ENCODE peak calls at places on chromosomes 16 and 17, in six cellular contexts. One of them, this sample, is unnamed.

GRCh38 chr17:34740516-34740915 is 161.1 kb downstream of the TMEM132E start:
- DNase-seq in tibial artery: peak; percentile 15
- DNase-seq in keratinocyte: no peak
- DNase-seq in spleen: no peak
- DNase-seq in tibial nerve: no peak
- DNase-seq in endodermal cell: peak; percentile 17
- DNase-seq in this sample: no peak

GRCh38 chr16:20916289-20916688 is 15.7 kb downstream of the LYRM1 start:
- DNase-seq in tibial artery: no peak
- DNase-seq in keratinocyte: no peak
- DNase-seq in spleen: no peak
- DNase-seq in tibial nerve: no peak
- DNase-seq in endodermal cell: no peak
- DNase-seq in this sample: no peak

GRCh38 chr16:16067127-16067526 is 117.7 kb downstream of the ABCC1 start:
- DNase-seq in tibial artery: peak; percentile 59
- DNase-seq in keratinocyte: no peak
- DNase-seq in spleen: no peak
- DNase-seq in tibial nerve: no peak
- DNase-seq in endodermal cell: no peak
- DNase-seq in this sample: no peak

GRCh38 chr16:31127182-31127581 is 8.3 kb downstream of the PRSS8 start:
- DNase-seq in tibial artery: no peak
- DNase-seq in keratinocyte: no peak
- DNase-seq in spleen: no peak
- DNase-seq in tibial nerve: no peak
- DNase-seq in endodermal cell: no peak
- DNase-seq in this sample: no peak

GRCh38 chr16:9003322-9003721 is 39.6 kb upstream of the USP7 start:
- DNase-seq in tibial artery: no peak
- DNase-seq in keratinocyte: no peak
- DNase-seq in spleen: no peak
- DNase-seq in tibial nerve: no peak
- DNase-seq in endodermal cell: no peak
- DNase-seq in this sample: no peak

GRCh38 chr16:29974291-29975133 is 844 bp downstream of the TAOK2 start:
- DNase-seq in tibial artery: peak; percentile 24
- DNase-seq in keratinocyte: no peak
- DNase-seq in spleen: peak; percentile 86
- DNase-seq in tibial nerve: no peak
- DNase-seq in endodermal cell: peak; percentile 64
- DNase-seq in this sample: no peak

GRCh38 chr17:13346996-13347762 is 254.6 kb downstream of the HS3ST3A1 start:
- DNase-seq in tibial artery: no peak
- DNase-seq in keratinocyte: peak; percentile 93
- DNase-seq in spleen: no peak
- DNase-seq in tibial nerve: no peak
- DNase-seq in endodermal cell: no peak
- DNase-seq in this sample: no peak

GRCh38 chr16:70484867-70485266 is 30.5 kb downstream of the FCSK start:
- DNase-seq in tibial artery: no peak
- DNase-seq in keratinocyte: no peak
- DNase-seq in spleen: no peak
- DNase-seq in tibial nerve: no peak
- DNase-seq in endodermal cell: no peak
- DNase-seq in this sample: no peak

GRCh38 chr16:80407265-80407987 is 133.4 kb upstream of the DYNLRB2 start:
- DNase-seq in tibial artery: no peak
- DNase-seq in keratinocyte: no peak
- DNase-seq in spleen: no peak
- DNase-seq in tibial nerve: no peak
- DNase-seq in endodermal cell: no peak
- DNase-seq in this sample: no peak

GRCh38 chr16:11361751-11362742 is 16.8 kb downstream of the RMI2 start:
- DNase-seq in tibial artery: no peak
- DNase-seq in keratinocyte: no peak
- DNase-seq in spleen: peak; percentile 75
- DNase-seq in tibial nerve: no peak
- DNase-seq in endodermal cell: no peak
- DNase-seq in this sample: peak; percentile 8

GRCh38 chr17:35448214-35448898 is at the start of gene SLFN13:
- DNase-seq in tibial artery: peak; percentile 53
- DNase-seq in keratinocyte: peak; percentile 17
- DNase-seq in spleen: peak; percentile 96
- DNase-seq in tibial nerve: peak; percentile 31
- DNase-seq in endodermal cell: peak; percentile 95
- DNase-seq in this sample: peak; percentile 76

GRCh38 chr17:65530158-65530984 is 31.1 kb downstream of the AXIN2 start:
- DNase-seq in tibial artery: no peak
- DNase-seq in keratinocyte: no peak
- DNase-seq in spleen: peak; percentile 68
- DNase-seq in tibial nerve: no peak
- DNase-seq in endodermal cell: peak; percentile 56
- DNase-seq in this sample: no peak

GRCh38 chr16:89051521-89052166 is 42.0 kb upstream of the ACSF3 start:
- DNase-seq in tibial artery: no peak
- DNase-seq in keratinocyte: no peak
- DNase-seq in spleen: peak; percentile 60
- DNase-seq in tibial nerve: no peak
- DNase-seq in endodermal cell: no peak
- DNase-seq in this sample: no peak

GRCh38 chr16:66416981-66417700 is 10.0 kb upstream of the BEAN1 start:
- DNase-seq in tibial artery: no peak
- DNase-seq in keratinocyte: peak; percentile 62
- DNase-seq in spleen: no peak
- DNase-seq in tibial nerve: no peak
- DNase-seq in endodermal cell: no peak
- DNase-seq in this sample: no peak

GRCh38 chr16:51053805-51054204 is 97.3 kb downstream of the SALL1 start:
- DNase-seq in tibial artery: no peak
- DNase-seq in keratinocyte: no peak
- DNase-seq in spleen: no peak
- DNase-seq in tibial nerve: no peak
- DNase-seq in endodermal cell: no peak
- DNase-seq in this sample: no peak

GRCh38 chr17:72644481-72644880 is 448.0 kb downstream of the SLC39A11 start:
- DNase-seq in tibial artery: no peak
- DNase-seq in keratinocyte: no peak
- DNase-seq in spleen: no peak
- DNase-seq in tibial nerve: no peak
- DNase-seq in endodermal cell: no peak
- DNase-seq in this sample: no peak

GRCh38 chr17:72639711-72640110 is 452.8 kb downstream of the SLC39A11 start:
- DNase-seq in tibial artery: no peak
- DNase-seq in keratinocyte: no peak
- DNase-seq in spleen: no peak
- DNase-seq in tibial nerve: no peak
- DNase-seq in endodermal cell: no peak
- DNase-seq in this sample: no peak

GRCh38 chr17:72642720-72643119 is 449.8 kb downstream of the SLC39A11 start:
- DNase-seq in tibial artery: no peak
- DNase-seq in keratinocyte: no peak
- DNase-seq in spleen: no peak
- DNase-seq in tibial nerve: no peak
- DNase-seq in endodermal cell: no peak
- DNase-seq in this sample: no peak

GRCh38 chr17:72643575-72644216 is 448.8 kb downstream of the SLC39A11 start:
- DNase-seq in tibial artery: no peak
- DNase-seq in keratinocyte: no peak
- DNase-seq in spleen: no peak
- DNase-seq in tibial nerve: no peak
- DNase-seq in endodermal cell: no peak
- DNase-seq in this sample: no peak

DNA sequence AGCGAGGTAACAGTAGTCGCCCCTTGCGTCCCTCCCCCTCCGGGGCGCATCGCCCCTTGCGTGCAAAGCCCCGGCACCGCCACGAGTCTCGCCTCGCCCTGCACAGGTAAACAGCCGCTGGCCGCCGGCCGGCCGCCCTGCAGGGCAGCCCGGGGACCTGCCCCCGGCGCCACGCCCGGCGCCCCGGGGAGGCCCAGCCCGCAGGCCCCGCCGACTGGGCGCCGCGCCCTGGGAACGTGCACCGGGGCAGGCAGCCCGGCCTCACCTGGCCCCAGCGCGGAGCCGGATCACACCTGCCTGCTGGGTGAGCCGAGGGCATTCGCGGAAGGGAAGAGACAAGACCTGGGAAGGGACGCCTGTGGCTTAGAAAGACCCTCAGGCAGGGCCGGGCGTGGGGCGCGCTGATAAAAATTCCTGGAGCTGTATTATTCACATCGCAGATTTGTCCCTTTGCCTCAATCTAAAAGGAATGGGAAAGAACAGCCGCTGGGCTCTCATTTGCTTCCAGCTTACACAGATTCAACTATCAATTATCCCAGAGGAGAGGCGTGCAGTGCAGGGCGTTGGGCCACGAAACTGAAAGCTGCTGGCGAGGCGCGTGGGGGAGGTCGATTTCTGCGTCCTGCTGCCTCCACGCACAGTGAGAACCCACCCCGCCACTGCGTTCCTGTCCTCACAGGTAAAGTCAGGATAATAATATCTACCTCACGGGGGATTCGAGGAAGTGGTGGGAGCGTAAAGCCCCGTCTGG is 451.9 kb downstream of the SLC39A11 start:
- DNase-seq in tibial artery: no peak
- DNase-seq in keratinocyte: no peak
- DNase-seq in spleen: no peak
- DNase-seq in tibial nerve: no peak
- DNase-seq in endodermal cell: no peak
- DNase-seq in this sample: no peak
- H3K4me1 ChIP-seq in tibial artery: no peaks in the 10 kb centered on the region
- H3K4me1 ChIP-seq in keratinocyte: peaks cover 12% of the 10 kb centered on the region
- H3K4me1 ChIP-seq in spleen: no peaks in the 10 kb centered on the region
- H3K4me1 ChIP-seq in tibial nerve: no peaks in the 10 kb centered on the region
- H3K4me1 ChIP-seq in endodermal cell: no peaks in the 10 kb centered on the region
- H3K4me1 ChIP-seq in this sample: no peaks in the 10 kb centered on the region

GRCh38 chr17:64134996-64135395 is 5.1 kb upstream of the ERN1 start:
- DNase-seq in tibial artery: no peak
- DNase-seq in keratinocyte: no peak
- DNase-seq in spleen: no peak
- DNase-seq in tibial nerve: no peak
- DNase-seq in endodermal cell: peak; percentile 22
- DNase-seq in this sample: no peak
- H3K9me3 ChIP-seq in tibial artery: no peaks in the 10 kb centered on the region
- H3K9me3 ChIP-seq in keratinocyte: no peaks in the 10 kb centered on the region
- H3K9me3 ChIP-seq in spleen: no peaks in the 10 kb centered on the region
- H3K9me3 ChIP-seq in tibial nerve: no peaks in the 10 kb centered on the region
- H3K9me3 ChIP-seq in endodermal cell: no peaks in the 10 kb centered on the region
- H3K9me3 ChIP-seq in this sample: no peaks in the 10 kb centered on the region

DNA sequence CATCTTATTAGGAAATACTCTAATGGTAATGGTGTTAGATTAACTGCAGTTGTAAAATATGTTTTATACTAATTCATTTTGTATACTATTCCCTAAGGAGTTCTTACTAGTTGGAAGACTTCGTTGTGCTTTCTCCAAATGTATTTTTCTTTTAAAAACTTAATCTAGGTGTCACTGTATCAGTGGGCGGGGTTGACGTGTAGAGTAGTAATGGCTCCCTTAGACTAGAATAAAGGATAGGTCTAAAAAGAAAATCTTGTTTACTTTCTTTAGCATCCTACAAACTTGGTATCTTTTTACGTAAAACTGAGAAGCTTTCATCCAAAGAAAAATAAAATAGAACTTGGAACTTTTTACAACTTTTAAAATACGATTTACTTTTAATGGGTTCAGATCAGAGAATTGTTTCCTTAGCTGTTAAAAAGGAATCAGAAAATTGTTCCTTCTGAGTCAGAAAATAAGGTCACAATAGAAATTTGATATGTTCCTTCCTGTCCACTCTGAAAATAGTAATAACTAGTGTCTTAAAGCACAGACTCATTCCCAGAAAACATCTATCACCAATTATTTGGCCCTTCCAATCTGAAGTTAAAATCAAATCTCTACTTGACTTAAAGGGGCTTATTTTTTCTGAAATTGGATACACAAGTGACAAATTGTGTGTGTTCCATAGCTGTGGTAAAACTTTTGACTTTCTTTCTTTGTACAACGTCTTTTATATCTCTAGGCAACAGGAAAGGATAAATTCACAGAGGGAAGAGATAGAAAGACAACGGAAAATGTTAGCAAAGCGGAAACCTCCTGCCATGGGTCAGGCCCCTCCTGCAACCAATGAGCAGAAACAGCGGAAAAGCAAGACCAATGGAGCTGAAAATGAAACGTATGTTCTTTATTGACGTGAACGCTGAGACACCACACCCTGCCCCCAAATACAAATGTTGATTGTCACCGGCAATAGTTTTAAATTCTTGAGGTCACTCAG is 54.7 kb upstream of the MRC2 start:
- DNase-seq in tibial artery: no peak
- DNase-seq in keratinocyte: no peak
- DNase-seq in spleen: no peak
- DNase-seq in tibial nerve: no peak
- DNase-seq in endodermal cell: no peak
- DNase-seq in this sample: no peak
- H3K27ac ChIP-seq in tibial artery: peak overlapping the region; percentile 30
- H3K27ac ChIP-seq in keratinocyte: no peak overlapping the region
- H3K27ac ChIP-seq in spleen: no peak overlapping the region
- H3K27ac ChIP-seq in tibial nerve: no peak overlapping the region
- H3K27ac ChIP-seq in endodermal cell: no peak overlapping the region
- H3K27ac ChIP-seq in this sample: no peak overlapping the region

GRCh38 chr17:64502809-64503208 is 3.3 kb downstream of the DDX5 start:
- DNase-seq in tibial artery: no peak
- DNase-seq in keratinocyte: no peak
- DNase-seq in spleen: no peak
- DNase-seq in tibial nerve: no peak
- DNase-seq in endodermal cell: no peak
- DNase-seq in this sample: no peak
- H3K4me1 ChIP-seq in tibial artery: peaks cover 42% of the 10 kb centered on the region
- H3K4me1 ChIP-seq in keratinocyte: peaks cover 69% of the 10 kb centered on the region
- H3K4me1 ChIP-seq in spleen: peaks cover 71% of the 10 kb centered on the region
- H3K4me1 ChIP-seq in tibial nerve: peaks cover 32% of the 10 kb centered on the region
- H3K4me1 ChIP-seq in endodermal cell: peaks cover 13% of the 10 kb centered on the region
- H3K4me1 ChIP-seq in this sample: peaks cover 27% of the 10 kb centered on the region

GRCh38 chr16:35908152-35908551 is 2448.7 kb downstream of the TP53TG3F start:
- DNase-seq in tibial artery: no peak
- DNase-seq in keratinocyte: no peak
- DNase-seq in spleen: no peak
- DNase-seq in tibial nerve: no peak
- DNase-seq in endodermal cell: no peak
- DNase-seq in this sample: no peak
- H3K9me3 ChIP-seq in tibial artery: no peaks in the 10 kb centered on the region
- H3K9me3 ChIP-seq in keratinocyte: no peaks in the 10 kb centered on the region
- H3K9me3 ChIP-seq in spleen: peaks cover 99% of the 10 kb centered on the region
- H3K9me3 ChIP-seq in tibial nerve: no peaks in the 10 kb centered on the region
- H3K9me3 ChIP-seq in endodermal cell: peaks cover 93% of the 10 kb centered on the region
- H3K9me3 ChIP-seq in this sample: peaks cover 11% of the 10 kb centered on the region